ENCODE peak calls at places on chromosomes 2 and 18, in nine cellular contexts. I is RWPE1, F is foreskin fibroblast, V is mammary epithelial cell, B is fibroblast of mammary gland, A is brain microvascular endothelial cell, H is PC-3, N is transverse colon, Z is upper lobe of right lung. W is an unnamed sample.

GRCh38 chr2:70570041-70570661 is 16.5 kb upstream of the TGFA start:
- DNase-seq in H (peak), V (peak), B (no peak), N (no peak), F (no peak), A (no peak), Z (no peak), I (peak), W (peak)

GRCh38 chr2:69253893-69254292 is 133.1 kb downstream of the GFPT1 start:
- DNase-seq in I (peak), B (peak), Z (no peak), V (peak), H (peak), F (peak), A (peak), N (peak), W (peak)

GRCh38 chr2:228084717-228085116 is 96.8 kb downstream of the SPHKAP start:
- DNase-seq in Z (no peak), V (no peak), N (no peak), B (no peak), H (no peak), F (no peak), I (no peak), A (no peak), W (no peak)

GRCh38 chr2:72263043-72263780 is 115.5 kb upstream of the CYP26B1 start:
- DNase-seq in B (no peak), A (no peak), I (no peak), F (peak), H (peak), V (no peak), N (no peak), Z (no peak), W (no peak)

GRCh38 chr2:222708274-222708710 is 36.8 kb downstream of the MOGAT1 start:
- DNase-seq in B (peak), N (peak), F (peak), I (peak), V (peak), A (peak), Z (peak), H (peak), W (peak)

GRCh38 chr2:183389546-183390080 is 265.4 kb downstream of the NUP35 start:
- DNase-seq in Z (no peak), B (no peak), A (no peak), V (no peak), I (no peak), N (no peak), H (no peak), F (no peak), W (no peak)

GRCh38 chr18:27854631-27855030 is 322.3 kb downstream of the CDH2 start:
- DNase-seq in N (no peak), B (no peak), A (no peak), I (no peak), Z (no peak), F (no peak), V (no peak), H (no peak), W (no peak)

GRCh38 chr2:111178730-111179405 is 58.2 kb downstream of the BCL2L11 start:
- DNase-seq in A (peak), V (peak), H (peak), F (no peak), N (no peak), Z (no peak), B (peak), I (no peak), W (peak)

GRCh38 chr2:189267491-189267890 is 87.9 kb upstream of the COL5A2 start:
- DNase-seq in Z (no peak), F (peak), B (peak), N (no peak), I (no peak), H (no peak), A (no peak), V (no peak), W (no peak)

GRCh38 chr2:61900246-61900645 is 5.2 kb upstream of the COMMD1 start:
- DNase-seq in A (peak), H (no peak), Z (no peak), B (no peak), V (no peak), I (no peak), N (no peak), F (no peak), W (no peak)

GRCh38 chr2:241774419-241775222 is 2.0 kb upstream of the GAL3ST2 start:
- DNase-seq in B (peak), V (no peak), I (peak), Z (peak), H (peak), N (peak), F (peak), A (peak), W (peak)

GRCh38 chr2:220043155-220043992 is 415.9 kb downstream of the SLC4A3 start:
- DNase-seq in H (peak), A (peak), I (peak), Z (no peak), N (no peak), F (no peak), V (no peak), B (no peak), W (peak)

GRCh38 chr18:37567061-37567993 is 1.7 kb upstream of the CELF4 start:
- DNase-seq in H (no peak), Z (peak), B (no peak), V (no peak), F (no peak), N (no peak), I (no peak), A (no peak), W (no peak)

GRCh38 chr2:154400891-154401290 is 297.6 kb upstream of the KCNJ3 start:
- DNase-seq in N (no peak), Z (no peak), B (no peak), I (no peak), V (no peak), F (no peak), H (no peak), A (no peak), W (no peak)

GRCh38 chr2:197348721-197349337 is 38.2 kb upstream of the ANKRD44 start:
- DNase-seq in H (no peak), Z (no peak), B (no peak), F (no peak), V (no peak), N (no peak), I (no peak), A (no peak), W (no peak)

GRCh38 chr18:46696268-46696667 is 39.2 kb upstream of the LOXHD1 start:
- DNase-seq in F (no peak), I (no peak), N (no peak), Z (no peak), H (no peak), B (no peak), A (no peak), V (no peak), W (no peak)

GRCh38 chr2:78486565-78486964 is 538.9 kb upstream of the REG3G start:
- DNase-seq in Z (no peak), A (no peak), H (no peak), B (no peak), V (no peak), N (no peak), F (no peak), I (no peak), W (no peak)

GRCh38 chr2:135121016-135121657 is 69.0 kb downstream of the RAB3GAP1 start:
- DNase-seq in V (no peak), A (no peak), N (no peak), H (no peak), B (no peak), I (no peak), Z (no peak), F (no peak), W (no peak)

GRCh38 chr2:223477318-223477717 is 124.8 kb downstream of the SCG2 start:
- DNase-seq in A (no peak), I (no peak), N (no peak), Z (no peak), V (peak), B (no peak), H (peak), F (no peak), W (peak)

GRCh38 chr2:100940240-100940639 is 61.8 kb upstream of the RPL31 start:
- DNase-seq in I (no peak), B (no peak), F (no peak), N (no peak), V (no peak), H (no peak), A (no peak), Z (no peak), W (no peak)

GRCh38 chr2:22281033-22281432 is 1103.9 kb upstream of the KLHL29 start:
- DNase-seq in N (no peak), V (peak), I (no peak), H (no peak), A (peak), F (no peak), Z (no peak), B (peak), W (peak)

GRCh38 chr18:79511671-79512301 is 116.1 kb downstream of the NFATC1 start:
- DNase-seq in N (peak), I (no peak), V (no peak), Z (peak), H (no peak), B (no peak), F (no peak), A (no peak), W (no peak)

GRCh38 chr2:222353998-222354397 is 55.2 kb upstream of the PAX3 start:
- DNase-seq in H (no peak), A (no peak), N (no peak), F (no peak), Z (no peak), V (no peak), I (no peak), B (no peak), W (peak)

GRCh38 chr2:141968377-141968920 is 162.4 kb downstream of the LRP1B start:
- DNase-seq in A (no peak), I (peak), V (peak), B (peak), N (no peak), F (peak), Z (no peak), H (peak), W (peak)

GRCh38 chr2:98086491-98087446 is at the start of gene VWA3B:
- DNase-seq in H (peak), A (peak), Z (peak), N (peak), B (peak), I (peak), V (peak), F (peak), W (peak)

GRCh38 chr18:31876707-31877106 is 66.2 kb downstream of the TRAPPC8 start:
- DNase-seq in V (peak), I (no peak), H (peak), F (no peak), A (peak), N (no peak), Z (no peak), B (no peak), W (no peak)

GRCh38 chr2:232551289-232551688 is 800 bp downstream of the EIF4E2 start:
- DNase-seq in H (no peak), A (no peak), V (no peak), F (no peak), I (no peak), B (no peak), Z (no peak), N (no peak), W (no peak)

GRCh38 chr2:191453756-191454155 is 208.6 kb downstream of the MYO1B start:
- DNase-seq in V (no peak), Z (no peak), B (no peak), F (no peak), A (no peak), N (no peak), I (no peak), H (no peak), W (no peak)

GRCh38 chr2:112814278-112814677 is 22.3 kb downstream of the IL1B start:
- DNase-seq in H (no peak), Z (no peak), I (peak), A (peak), N (no peak), B (no peak), F (no peak), V (peak), W (peak)

GRCh38 chr2:240869956-240870875 is 1.6 kb downstream of the AGXT start:
- DNase-seq in H (no peak), V (no peak), N (no peak), A (no peak), F (no peak), B (no peak), Z (no peak), I (no peak), W (no peak)

GRCh38 chr18:22822841-22823508 is 110.2 kb upstream of the RBBP8 start:
- DNase-seq in N (no peak), A (no peak), I (no peak), H (no peak), V (no peak), B (no peak), Z (no peak), F (no peak), W (no peak)

GRCh38 chr18:80196528-80197320 is 50.6 kb downstream of the PARD6G start:
- DNase-seq in V (peak), H (no peak), N (no peak), B (peak), Z (no peak), F (no peak), A (peak), I (no peak), W (no peak)

GRCh38 chr2:106995560-106995959 is 109.6 kb upstream of the ST6GAL2 start:
- DNase-seq in H (peak), V (no peak), Z (no peak), I (no peak), N (no peak), A (peak), B (peak), F (no peak), W (no peak)

GRCh38 chr2:158782126-158782525 is 13.0 kb upstream of the DAPL1 start:
- DNase-seq in B (peak), Z (no peak), F (no peak), A (no peak), I (no peak), V (no peak), H (no peak), N (no peak), W (no peak)

GRCh38 chr2:56749152-56749752 is 565.5 kb downstream of the CCDC85A start:
- DNase-seq in Z (no peak), H (peak), N (no peak), B (peak), A (no peak), V (peak), F (no peak), I (peak), W (peak)

GRCh38 chr18:22422909-22423548 is 5.3 kb upstream of the CTAGE1 start:
- DNase-seq in Z (peak), V (peak), N (no peak), F (no peak), A (peak), I (no peak), H (peak), B (peak), W (no peak)

GRCh38 chr2:174979996-174980395 is 25.2 kb downstream of the CHN1 start:
- DNase-seq in Z (no peak), V (no peak), H (no peak), B (no peak), F (no peak), N (no peak), I (no peak), A (no peak), W (no peak)

GRCh38 chr2:174984561-174984960 is 20.6 kb downstream of the CHN1 start:
- DNase-seq in H (no peak), I (no peak), F (no peak), V (no peak), N (no peak), B (no peak), A (no peak), Z (no peak), W (no peak)

GRCh38 chr2:174981336-174981735 is 23.8 kb downstream of the CHN1 start:
- DNase-seq in H (no peak), N (no peak), I (no peak), A (no peak), Z (no peak), F (no peak), V (no peak), B (no peak), W (no peak)

DNA sequence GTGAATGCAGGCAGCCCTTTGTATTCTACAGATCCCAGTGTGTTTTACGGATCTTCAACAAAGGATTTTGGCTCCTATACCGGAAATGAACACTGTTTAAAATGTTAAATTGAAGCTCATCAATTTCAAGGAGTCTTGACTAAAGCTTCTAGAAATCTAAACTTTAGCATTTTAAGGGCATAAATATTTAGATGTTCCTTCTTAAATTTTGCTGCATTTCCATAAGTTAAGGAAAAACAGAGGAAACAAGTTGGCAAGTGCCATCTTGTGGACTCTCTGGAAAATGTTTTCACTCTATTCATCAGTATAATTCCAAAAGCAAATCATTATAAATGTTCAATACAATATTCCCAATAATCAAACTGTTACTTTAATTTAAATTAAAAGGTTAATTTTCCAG is 19.6 kb downstream of the CHN1 start:
- DNase-seq in V (no peak), H (peak), N (no peak), B (peak), A (no peak), F (no peak), I (peak), Z (no peak), W (peak)
- TF ChIP-seq CTCF in V (peak), H (peak), N (peak), B (peak), A (peak), F (peak), I (peak), Z (peak), W (peak)

GRCh38 chr2:118221952-118222594 is 133.8 kb downstream of the INSIG2 start:
- DNase-seq in Z (no peak), I (peak), H (peak), F (peak), N (no peak), V (peak), B (peak), A (peak), W (peak)
- TF ChIP-seq CTCF in Z (peak), I (peak), H (peak), F (peak), N (peak), V (peak), B (peak), A (peak), W (peak)

GRCh38 chr2:238174701-238175100 is 15.9 kb downstream of the ERFE start:
- DNase-seq in I (no peak), N (peak), A (no peak), Z (no peak), F (no peak), V (no peak), H (no peak), B (no peak), W (no peak)

GRCh38 chr2:238174291-238174690 is 15.5 kb downstream of the ERFE start:
- DNase-seq in N (no peak), H (no peak), Z (no peak), V (no peak), F (no peak), B (no peak), A (no peak), I (no peak), W (no peak)

GRCh38 chr2:238172439-238172838 is 13.7 kb downstream of the ERFE start:
- DNase-seq in V (no peak), B (no peak), A (no peak), Z (peak), H (no peak), F (no peak), N (no peak), I (no peak), W (no peak)

GRCh38 chr2:238171575-238172187 is 12.9 kb downstream of the ERFE start:
- DNase-seq in A (no peak), B (no peak), V (no peak), I (no peak), N (no peak), H (no peak), F (no peak), Z (peak), W (no peak)

DNA sequence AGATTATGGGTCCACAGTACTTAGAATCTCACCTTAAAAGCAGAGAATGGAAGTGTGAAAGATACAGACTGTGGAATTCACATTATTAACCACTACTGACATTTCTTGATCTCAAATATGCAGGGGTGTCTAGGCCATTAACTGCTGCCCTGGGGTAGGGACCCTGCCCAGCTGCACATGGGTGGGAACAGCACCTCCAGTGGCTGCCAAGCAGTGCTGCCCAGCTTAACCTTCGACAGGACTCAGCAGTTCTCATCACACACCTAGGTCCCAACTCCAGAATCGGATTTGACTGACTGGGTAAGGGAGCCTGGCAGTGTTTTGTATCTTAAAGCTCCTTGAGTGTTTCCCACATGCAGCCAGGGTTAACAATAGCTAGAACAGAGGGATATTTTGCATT is 14.9 kb downstream of the ERFE start:
- DNase-seq in V (no peak), F (no peak), H (no peak), A (no peak), I (no peak), Z (no peak), N (no peak), B (no peak), W (no peak)
- TF ChIP-seq CTCF in V (peak), F (no peak), H (peak), A (peak), I (no peak), Z (peak), N (no peak), B (peak), W (no peak)

DNA sequence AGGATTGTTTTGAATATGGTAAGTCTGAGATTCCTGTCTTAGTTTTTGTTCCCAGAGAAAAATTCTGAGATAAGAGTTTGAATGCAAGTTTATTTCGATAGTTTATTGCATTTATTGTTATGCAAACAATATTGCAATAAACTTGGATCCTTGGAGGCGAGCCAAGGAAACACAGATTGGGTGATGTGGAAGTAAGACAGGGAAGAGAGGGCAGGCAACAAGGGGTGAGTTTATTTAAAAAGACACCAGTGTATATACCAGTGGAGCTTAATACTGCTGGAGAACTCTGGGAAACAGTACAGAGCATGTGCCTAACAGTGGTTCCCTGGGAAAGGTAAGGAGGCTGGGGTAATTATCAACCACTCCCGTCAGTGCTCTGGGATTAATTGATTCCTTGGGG is 87.5 kb upstream of the NEDD4L start:
- DNase-seq in B (no peak), V (no peak), Z (no peak), I (no peak), A (no peak), F (no peak), N (peak), H (peak), W (no peak)
- TF ChIP-seq CTCF in B (no peak), V (no peak), Z (no peak), I (no peak), A (no peak), F (no peak), N (no peak), H (no peak), W (no peak)

DNA sequence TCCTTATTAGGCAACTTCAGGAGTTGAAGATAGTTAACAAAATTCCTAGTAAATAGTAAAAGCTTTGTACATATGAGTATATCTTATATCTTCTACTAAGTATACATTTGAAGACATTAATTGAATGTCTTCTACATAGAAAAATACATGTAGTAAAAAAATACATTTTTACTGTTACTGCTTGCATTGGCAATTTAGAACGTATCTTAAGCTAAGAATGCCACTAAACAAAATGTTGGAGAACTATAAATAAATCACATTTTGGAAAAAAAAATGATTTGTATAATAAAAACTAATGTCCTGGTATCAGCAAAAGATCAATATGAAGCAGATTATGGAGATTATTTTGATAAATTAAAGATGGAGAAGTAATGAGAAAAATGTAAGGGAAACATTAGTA is 434.2 kb upstream of the SLC8A1 start:
- DNase-seq in Z (no peak), A (no peak), H (no peak), F (no peak), N (no peak), B (no peak), I (no peak), V (no peak), W (no peak)
- TF ChIP-seq CTCF in Z (no peak), A (no peak), H (no peak), F (no peak), N (no peak), B (no peak), I (no peak), V (no peak), W (no peak)

GRCh38 chr2:75728614-75729419 is 18.1 kb upstream of the GCFC2 start:
- DNase-seq in I (no peak), B (no peak), A (no peak), H (no peak), Z (no peak), N (no peak), V (no peak), F (no peak), W (no peak)

GRCh38 chr2:75729861-75730260 is 19.1 kb upstream of the GCFC2 start:
- DNase-seq in I (no peak), A (no peak), H (peak), Z (no peak), N (no peak), B (no peak), F (no peak), V (no peak), W (peak)
- TF ChIP-seq CTCF in I (peak), A (no peak), H (peak), Z (peak), N (peak), B (peak), F (peak), V (peak), W (peak)

W was measured in MCF 10A.